ENCODE peak calls at places on chromosomes 3 and 15, in nine cellular contexts. D, X, O, T, L, J, H, A and Q are unnamed samples.

GRCh38 chr3:46844397-46844796 is 18.8 kb downstream of the MYL3 start:
- DNase-seq in D (no peak), X (no peak), O (no peak), T (no peak), L (no peak), J (no peak), H (no peak), A (no peak), Q (no peak)

GRCh38 chr3:31847760-31848159 is 133.3 kb downstream of the OSBPL10 start:
- DNase-seq in D (no peak), X (no peak), O (no peak), T (no peak), L (no peak), J (no peak), H (no peak), A (no peak), Q (no peak)

GRCh38 chr3:129059311-129059975 is 1.1 kb upstream of the GP9 start:
- DNase-seq in D (no peak), X (no peak), O (no peak), T (no peak), L (no peak), J (no peak), H (no peak), A (peak), Q (no peak)

GRCh38 chr15:29920515-29920914 is 98.2 kb upstream of the TJP1 start:
- DNase-seq in D (no peak), X (no peak), O (no peak), T (no peak), L (no peak), J (no peak), H (no peak), A (no peak), Q (peak)

GRCh38 chr3:49855662-49856061 is 702 bp downstream of the TRAIP start:
- DNase-seq in D (no peak), X (no peak), O (no peak), T (no peak), L (no peak), J (no peak), H (no peak), A (no peak), Q (no peak)

GRCh38 chr3:171277456-171278406 is 182.5 kb downstream of the TNIK start:
- DNase-seq in D (no peak), X (no peak), O (peak), T (no peak), L (peak), J (no peak), H (no peak), A (no peak), Q (no peak)

GRCh38 chr15:75840659-75841058 is 2.6 kb upstream of the UBE2Q2 start:
- DNase-seq in D (peak), X (no peak), O (peak), T (peak), L (no peak), J (no peak), H (peak), A (no peak), Q (peak)

GRCh38 chr15:90400759-90401314 is 12.8 kb downstream of the IQGAP1 start:
- DNase-seq in D (peak), X (peak), O (peak), T (peak), L (peak), J (peak), H (peak), A (peak), Q (peak)

GRCh38 chr15:95409924-95410323 is 920.6 kb upstream of the NR2F2 start:
- DNase-seq in D (no peak), X (no peak), O (no peak), T (no peak), L (no peak), J (no peak), H (no peak), A (no peak), Q (no peak)

GRCh38 chr3:175659951-175660350 is 800.8 kb downstream of the NAALADL2 start:
- DNase-seq in D (no peak), X (no peak), O (no peak), T (no peak), L (no peak), J (no peak), H (peak), A (no peak), Q (peak)

GRCh38 chr15:71575474-71576045 is 234.8 kb upstream of the NR2E3 start:
- DNase-seq in D (no peak), X (no peak), O (peak), T (peak), L (no peak), J (no peak), H (peak), A (no peak), Q (peak)

GRCh38 chr15:77548608-77549551 is 83.8 kb downstream of the LINGO1 start:
- DNase-seq in D (no peak), X (no peak), O (no peak), T (no peak), L (peak), J (no peak), H (no peak), A (no peak), Q (no peak)

GRCh38 chr15:43872416-43873020 is 45.7 kb downstream of the WDR76 start:
- DNase-seq in D (peak), X (no peak), O (peak), T (peak), L (peak), J (peak), H (peak), A (no peak), Q (peak)

GRCh38 chr15:50058231-50058630 is 60.8 kb downstream of the ATP8B4 start:
- DNase-seq in D (no peak), X (no peak), O (peak), T (peak), L (no peak), J (no peak), H (peak), A (no peak), Q (no peak)

GRCh38 chr3:24296441-24297205 is 198.0 kb downstream of the THRB start:
- DNase-seq in D (no peak), X (no peak), O (no peak), T (no peak), L (peak), J (peak), H (no peak), A (no peak), Q (no peak)

GRCh38 chr3:43923101-43923979 is 232.6 kb downstream of the ABHD5 start:
- DNase-seq in D (no peak), X (no peak), O (no peak), T (no peak), L (no peak), J (no peak), H (no peak), A (no peak), Q (peak)

GRCh38 chr15:64092864-64093626 is 593 bp downstream of the CIAO2A start:
- DNase-seq in D (peak), X (no peak), O (peak), T (peak), L (peak), J (peak), H (peak), A (peak), Q (peak)

GRCh38 chr15:56207092-56207491 is 36.6 kb downstream of the RFX7 start:
- DNase-seq in D (no peak), X (no peak), O (no peak), T (no peak), L (no peak), J (no peak), H (no peak), A (no peak), Q (no peak)

GRCh38 chr3:84759361-84759760 is 199.4 kb upstream of the CADM2 start:
- DNase-seq in D (no peak), X (no peak), O (no peak), T (no peak), L (no peak), J (no peak), H (no peak), A (no peak), Q (no peak)

GRCh38 chr3:189262746-189263145 is 91.0 kb downstream of the TPRG1 start:
- DNase-seq in D (no peak), X (no peak), O (no peak), T (no peak), L (no peak), J (no peak), H (no peak), A (no peak), Q (no peak)

GRCh38 chr15:76321171-76321570 is 9.9 kb upstream of the ETFA start:
- DNase-seq in D (no peak), X (no peak), O (no peak), T (no peak), L (peak), J (no peak), H (no peak), A (no peak), Q (no peak)

GRCh38 chr3:63135362-63135761 is 142.7 kb upstream of the SYNPR start:
- DNase-seq in D (no peak), X (no peak), O (no peak), T (no peak), L (peak), J (no peak), H (no peak), A (no peak), Q (peak)

GRCh38 chr3:190595807-190596206 is 81.9 kb downstream of the IL1RAP start:
- DNase-seq in D (no peak), X (no peak), O (no peak), T (no peak), L (no peak), J (no peak), H (no peak), A (no peak), Q (peak)

GRCh38 chr15:62782100-62782791 is 260.3 kb upstream of the TPM1 start:
- DNase-seq in D (peak), X (no peak), O (peak), T (peak), L (peak), J (peak), H (peak), A (peak), Q (peak)

GRCh38 chr3:171654809-171655208 is 155.5 kb downstream of the PLD1 start:
- DNase-seq in D (no peak), X (no peak), O (peak), T (peak), L (no peak), J (peak), H (peak), A (peak), Q (peak)

GRCh38 chr15:31280831-31281216 is 45.8 kb upstream of the KLF13 start:
- DNase-seq in D (no peak), X (no peak), O (no peak), T (no peak), L (no peak), J (no peak), H (no peak), A (no peak), Q (no peak)

GRCh38 chr3:171967137-171967783 is 72.1 kb upstream of the FNDC3B start:
- DNase-seq in D (peak), X (no peak), O (peak), T (peak), L (no peak), J (no peak), H (peak), A (no peak), Q (peak)

GRCh38 chr3:133494469-133494868 is 79.0 kb upstream of the CDV3 start:
- DNase-seq in D (peak), X (no peak), O (peak), T (peak), L (peak), J (no peak), H (peak), A (no peak), Q (peak)

GRCh38 chr3:147360936-147361670 is 45.2 kb downstream of the ZIC4 start:
- DNase-seq in D (peak), X (no peak), O (no peak), T (no peak), L (peak), J (no peak), H (no peak), A (no peak), Q (no peak)

GRCh38 chr15:77035999-77036471 is 34.9 kb downstream of the TSPAN3 start:
- DNase-seq in D (no peak), X (no peak), O (no peak), T (no peak), L (no peak), J (peak), H (no peak), A (peak), Q (peak)

GRCh38 chr3:98022978-98023820 is 11.9 kb downstream of the GABRR3 start:
- DNase-seq in D (peak), X (peak), O (peak), T (peak), L (peak), J (peak), H (peak), A (peak), Q (peak)

GRCh38 chr3:48157950-48158376 is 30.3 kb downstream of the CDC25A start:
- DNase-seq in D (peak), X (peak), O (peak), T (peak), L (peak), J (peak), H (peak), A (peak), Q (peak)

GRCh38 chr3:67864587-67865183 is 210.3 kb upstream of the SUCLG2 start:
- DNase-seq in D (no peak), X (no peak), O (no peak), T (no peak), L (no peak), J (no peak), H (no peak), A (no peak), Q (no peak)

GRCh38 chr3:67858492-67858891 is 204.1 kb upstream of the SUCLG2 start:
- DNase-seq in D (no peak), X (no peak), O (no peak), T (no peak), L (no peak), J (no peak), H (no peak), A (no peak), Q (no peak)

GRCh38 chr3:67863869-67864268 is 209.5 kb upstream of the SUCLG2 start:
- DNase-seq in D (peak), X (no peak), O (no peak), T (no peak), L (peak), J (no peak), H (peak), A (no peak), Q (peak)
- TF ChIP-seq CTCF in D (peak), X (no peak), O (no peak), T (peak), L (peak), J (no peak), H (peak), A (no peak), Q (no peak)

GRCh38 chr3:11195721-11196332 is 41.5 kb downstream of the HRH1 start:
- DNase-seq in D (peak), X (no peak), O (peak), T (peak), L (peak), J (no peak), H (peak), A (peak), Q (no peak)
- H3K4me3 ChIP-seq in D (peak), X (no peak), O (no peak), T (peak), L (no peak), J (no peak), H (peak), A (peak), Q (no peak)

GRCh38 chr3:125045965-125046364 is 9.8 kb downstream of the HEG1 start:
- DNase-seq in D (peak), X (no peak), O (peak), T (peak), L (no peak), J (no peak), H (peak), A (no peak), Q (peak)
- TF ChIP-seq CTCF in D (peak), X (no peak), O (peak), T (peak), L (no peak), J (no peak), H (peak), A (no peak), Q (peak)

DNA sequence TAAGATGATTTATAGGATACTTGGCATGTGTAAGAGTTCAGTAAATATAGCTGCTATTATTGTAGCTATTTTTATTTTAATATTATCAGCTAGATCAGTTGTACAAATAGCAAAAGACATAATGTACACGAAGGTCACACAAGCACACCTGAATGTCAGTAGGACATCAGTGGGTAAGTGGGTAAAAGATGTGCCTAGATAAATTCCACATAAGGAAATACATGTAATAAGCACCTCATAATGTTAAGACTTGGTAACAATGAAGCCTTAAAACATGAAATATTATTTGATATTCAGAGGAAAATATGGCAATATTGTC is 41.5 kb downstream of the ABHD2 start:
- DNase-seq in D (no peak), X (no peak), O (no peak), T (no peak), L (no peak), J (no peak), H (no peak), A (no peak), Q (no peak)
- H3K4me3 ChIP-seq in D (no peak), X (no peak), O (no peak), T (no peak), L (no peak), J (no peak), H (no peak), A (no peak), Q (no peak)